ENCODE peak calls at places on chromosomes 13 and 19, in four cellular contexts. One of them, this sample, is unnamed. For H3K36me3 and H3K4me1, the result is how much of the 10 kb centered on the place peaks cover.

GRCh38 chr19:44587863-44588752 is 25.3 kb upstream of the IGSF23 start:
- DNase-seq in stomach: no peak
- DNase-seq in sigmoid colon: no peak
- DNase-seq in adrenal gland: no peak
- DNase-seq in this sample: no peak

GRCh38 chr13:22196777-22197176 is 525.9 kb downstream of the FGF9 start:
- DNase-seq in stomach: no peak
- DNase-seq in sigmoid colon: no peak
- DNase-seq in adrenal gland: no peak
- DNase-seq in this sample: no peak

GRCh38 chr19:46614114-46614701 is 10.7 kb downstream of the PTGIR start:
- DNase-seq in stomach: peak
- DNase-seq in sigmoid colon: peak
- DNase-seq in adrenal gland: peak
- DNase-seq in this sample: no peak

GRCh38 chr13:59494560-59494970 is 669.2 kb downstream of the DIAPH3 start:
- DNase-seq in stomach: no peak
- DNase-seq in sigmoid colon: peak
- DNase-seq in adrenal gland: peak
- DNase-seq in this sample: no peak

GRCh38 chr13:27016871-27017270 is 154.7 kb downstream of the USP12 start:
- DNase-seq in stomach: no peak
- DNase-seq in sigmoid colon: no peak
- DNase-seq in adrenal gland: no peak
- DNase-seq in this sample: no peak

GRCh38 chr13:76094645-76095044 is 458.5 kb downstream of the LMO7 start:
- DNase-seq in stomach: no peak
- DNase-seq in sigmoid colon: no peak
- DNase-seq in adrenal gland: no peak
- DNase-seq in this sample: no peak

GRCh38 chr13:112444001-112444311 is 67.8 kb downstream of the SPACA7 start:
- DNase-seq in stomach: peak
- DNase-seq in sigmoid colon: peak
- DNase-seq in adrenal gland: peak
- DNase-seq in this sample: no peak

GRCh38 chr13:93775507-93776108 is 549.0 kb downstream of the GPC6 start:
- DNase-seq in stomach: no peak
- DNase-seq in sigmoid colon: no peak
- DNase-seq in adrenal gland: no peak
- DNase-seq in this sample: no peak

GRCh38 chr19:10353793-10354391 is 14.5 kb upstream of the ICAM3 start:
- DNase-seq in stomach: no peak
- DNase-seq in sigmoid colon: no peak
- DNase-seq in adrenal gland: peak
- DNase-seq in this sample: no peak

GRCh38 chr19:17325881-17326594 is 8.6 kb downstream of the ANO8 start:
- DNase-seq in stomach: peak
- DNase-seq in sigmoid colon: no peak
- DNase-seq in adrenal gland: peak
- DNase-seq in this sample: no peak

DNA sequence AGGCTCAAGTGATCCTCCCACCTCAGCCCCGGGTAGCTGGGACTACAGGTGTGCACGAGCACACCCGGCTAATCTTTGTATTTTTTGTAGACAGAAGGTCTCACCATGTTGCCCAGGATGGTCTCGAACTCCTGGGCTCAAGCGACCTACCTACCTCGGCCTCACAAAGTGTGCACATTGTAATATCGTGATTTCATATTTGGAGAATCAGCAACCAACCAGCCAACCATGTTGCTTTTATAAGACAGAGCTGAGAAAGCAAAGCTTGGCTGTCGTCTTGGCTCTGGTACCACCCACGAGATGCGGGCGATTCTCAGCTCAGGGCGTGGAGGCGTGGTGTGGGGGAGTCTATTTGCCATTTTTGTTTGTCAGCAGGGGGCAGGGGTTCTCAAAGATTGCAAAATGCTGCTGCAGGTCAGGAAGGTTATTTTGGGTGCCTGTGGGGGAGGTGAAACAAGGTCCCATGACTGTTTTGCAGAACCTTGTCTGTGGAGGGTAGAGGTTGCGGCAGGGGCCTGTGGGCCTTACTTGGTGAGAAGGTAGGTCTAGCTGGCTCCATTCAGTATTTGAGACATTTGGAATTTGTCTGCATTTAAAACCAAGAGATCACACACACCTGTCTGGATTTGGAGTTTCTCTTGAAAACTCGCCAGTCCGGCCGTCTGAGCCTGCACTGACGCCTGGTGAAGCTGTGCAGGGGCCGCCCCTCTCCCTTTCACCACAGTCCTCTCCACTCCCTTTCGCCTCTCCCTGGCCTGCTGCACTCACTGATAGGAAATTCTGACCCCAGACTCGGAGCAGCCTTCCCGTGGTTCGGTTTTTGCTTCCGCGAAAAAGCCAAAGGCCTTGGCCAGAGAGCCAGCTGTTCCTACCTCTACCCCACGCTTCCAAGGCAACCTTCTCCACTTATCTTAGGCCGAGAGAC is 15.4 kb downstream of the TNFAIP8L1 start:
- DNase-seq in stomach: no peak
- DNase-seq in sigmoid colon: no peak
- DNase-seq in adrenal gland: no peak
- DNase-seq in this sample: no peak
- H3K36me3 ChIP-seq in stomach: half or more
- H3K36me3 ChIP-seq in sigmoid colon: half or more
- H3K36me3 ChIP-seq in adrenal gland: under half
- H3K36me3 ChIP-seq in this sample: under half

DNA sequence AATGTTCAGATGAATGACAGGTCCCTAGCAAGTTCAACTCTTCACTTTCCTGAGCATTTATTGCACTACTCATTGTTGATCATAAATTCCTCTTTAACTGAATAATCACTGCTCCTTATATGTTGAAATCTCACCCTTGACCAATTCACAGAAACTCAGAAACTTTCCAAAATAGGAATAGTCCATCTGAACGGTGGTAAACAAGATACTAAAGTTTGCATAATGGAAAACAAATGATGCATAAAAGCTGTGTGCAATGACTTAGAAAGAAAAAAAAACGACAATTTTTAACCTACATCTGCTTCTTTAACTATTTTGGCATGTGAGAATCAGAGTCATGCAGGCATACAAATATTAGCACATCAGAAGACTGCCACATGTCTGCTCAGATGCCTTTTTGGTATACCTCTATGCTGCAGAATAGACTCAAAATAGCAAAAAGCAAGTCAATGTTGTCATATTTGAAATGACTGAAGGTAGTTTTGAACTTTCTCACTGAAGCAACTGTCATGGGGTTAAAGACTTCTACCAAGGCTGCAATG is 34.8 kb downstream of the SLC10A2 start:
- DNase-seq in stomach: no peak
- DNase-seq in sigmoid colon: no peak
- DNase-seq in adrenal gland: no peak
- DNase-seq in this sample: no peak
- H3K4me1 ChIP-seq in stomach: under half
- H3K4me1 ChIP-seq in sigmoid colon: under half
- H3K4me1 ChIP-seq in adrenal gland: under half
- H3K4me1 ChIP-seq in this sample: under half

GRCh38 chr19:40265763-40266099 is 19.4 kb downstream of the AKT2 start:
- DNase-seq in stomach: no peak
- DNase-seq in sigmoid colon: no peak
- DNase-seq in adrenal gland: no peak
- DNase-seq in this sample: no peak
- H3K36me3 ChIP-seq in stomach: half or more
- H3K36me3 ChIP-seq in sigmoid colon: under half
- H3K36me3 ChIP-seq in adrenal gland: under half
- H3K36me3 ChIP-seq in this sample: under half

GRCh38 chr19:35347930-35348298 is 212 bp downstream of the FFAR1 start:
- DNase-seq in stomach: no peak
- DNase-seq in sigmoid colon: no peak
- DNase-seq in adrenal gland: no peak
- DNase-seq in this sample: no peak
- H3K4me1 ChIP-seq in stomach: under half
- H3K4me1 ChIP-seq in sigmoid colon: under half
- H3K4me1 ChIP-seq in adrenal gland: under half
- H3K4me1 ChIP-seq in this sample: under half

DNA sequence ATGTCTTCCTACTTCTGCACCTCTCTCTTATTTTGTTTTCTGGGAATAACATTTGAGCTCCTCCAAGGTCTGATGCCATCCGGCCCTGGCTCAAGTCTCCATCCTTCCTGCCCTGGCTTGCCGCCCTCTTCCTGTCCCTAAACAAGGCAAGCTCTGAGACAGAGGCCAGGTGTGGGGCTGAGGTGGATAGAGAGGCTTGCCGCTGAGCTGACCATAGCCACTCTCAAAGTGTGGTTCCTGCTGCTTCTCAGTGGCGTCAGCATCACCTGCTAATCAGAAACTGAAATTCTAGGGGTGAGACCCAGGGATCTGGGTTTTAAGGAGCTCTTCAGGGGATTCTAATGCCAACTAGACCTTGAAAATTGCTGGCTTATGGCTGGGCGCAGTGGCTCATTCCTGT is 6.0 kb upstream of the TPRX2 start:
- DNase-seq in stomach: no peak
- DNase-seq in sigmoid colon: no peak
- DNase-seq in adrenal gland: no peak
- DNase-seq in this sample: no peak
- H3K36me3 ChIP-seq in stomach: under half
- H3K36me3 ChIP-seq in sigmoid colon: under half
- H3K36me3 ChIP-seq in adrenal gland: under half
- H3K36me3 ChIP-seq in this sample: under half

GRCh38 chr13:44934724-44935123 is 54.5 kb downstream of the NUFIP1 start:
- DNase-seq in stomach: no peak
- DNase-seq in sigmoid colon: no peak
- DNase-seq in adrenal gland: no peak
- DNase-seq in this sample: no peak
- H3K4me1 ChIP-seq in stomach: under half
- H3K4me1 ChIP-seq in sigmoid colon: under half
- H3K4me1 ChIP-seq in adrenal gland: under half
- H3K4me1 ChIP-seq in this sample: under half

DNA sequence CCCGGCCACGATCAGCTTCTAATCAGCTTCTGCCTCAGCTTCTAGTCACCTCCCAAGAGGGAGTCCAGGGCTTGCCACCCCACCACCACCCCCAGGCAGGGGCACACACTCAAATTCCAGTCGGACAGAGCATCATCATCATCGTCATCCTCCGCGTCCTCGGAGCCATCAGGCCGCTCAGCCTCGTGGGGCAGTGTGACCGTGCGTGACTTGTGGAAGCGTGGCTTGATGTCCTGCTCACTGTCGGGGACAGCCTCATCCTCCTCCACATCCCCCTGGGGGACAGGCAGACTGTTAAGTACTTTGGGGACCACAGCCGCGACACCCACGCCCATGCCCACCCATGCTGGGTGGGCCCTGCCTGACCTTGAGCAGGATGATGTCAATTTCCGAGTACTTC is 12.5 kb downstream of the TNPO2 start:
- DNase-seq in stomach: no peak
- DNase-seq in sigmoid colon: no peak
- DNase-seq in adrenal gland: no peak
- DNase-seq in this sample: no peak
- H3K36me3 ChIP-seq in stomach: half or more
- H3K36me3 ChIP-seq in sigmoid colon: half or more
- H3K36me3 ChIP-seq in adrenal gland: under half
- H3K36me3 ChIP-seq in this sample: half or more